ENCODE peak calls at places on chromosome 18, in nine cellular contexts. One of them, this sample, is unnamed.

GRCh38 chr18:75378674-75379315 is 48.7 kb downstream of the SMIM21 start:
- DNase-seq in HCT116: no peak
- DNase-seq in OCI-LY7: no peak
- DNase-seq in GM23338: peak
- DNase-seq in SK-N-SH: no peak
- DNase-seq in MM.1S: no peak
- DNase-seq in PC-3: no peak
- DNase-seq in neural progenitor cell: peak
- DNase-seq in GM23248: no peak
- DNase-seq in this sample: no peak

GRCh38 chr18:41038071-41038470 is 917.0 kb upstream of the PIK3C3 start:
- DNase-seq in GM23338: no peak
- DNase-seq in PC-3: peak
- DNase-seq in OCI-LY7: no peak
- DNase-seq in MM.1S: no peak
- DNase-seq in HCT116: no peak
- DNase-seq in SK-N-SH: no peak
- DNase-seq in neural progenitor cell: no peak
- DNase-seq in GM23248: no peak
- DNase-seq in this sample: no peak

GRCh38 chr18:59460060-59460395 is 101.0 kb upstream of the LMAN1 start:
- DNase-seq in GM23248: no peak
- DNase-seq in MM.1S: no peak
- DNase-seq in PC-3: no peak
- DNase-seq in OCI-LY7: no peak
- DNase-seq in neural progenitor cell: peak
- DNase-seq in GM23338: peak
- DNase-seq in SK-N-SH: peak
- DNase-seq in HCT116: no peak
- DNase-seq in this sample: no peak

GRCh38 chr18:49020621-49021021 is 69.9 kb upstream of the SMAD7 start:
- DNase-seq in HCT116: no peak
- DNase-seq in GM23248: peak
- DNase-seq in GM23338: no peak
- DNase-seq in OCI-LY7: no peak
- DNase-seq in neural progenitor cell: no peak
- DNase-seq in PC-3: no peak
- DNase-seq in MM.1S: no peak
- DNase-seq in SK-N-SH: no peak
- DNase-seq in this sample: peak

GRCh38 chr18:63063171-63063570 is 256.4 kb downstream of the BCL2 start:
- DNase-seq in neural progenitor cell: no peak
- DNase-seq in PC-3: peak
- DNase-seq in GM23248: peak
- DNase-seq in MM.1S: no peak
- DNase-seq in GM23338: peak
- DNase-seq in HCT116: no peak
- DNase-seq in SK-N-SH: no peak
- DNase-seq in OCI-LY7: no peak
- DNase-seq in this sample: no peak

GRCh38 chr18:24136967-24137373 is 1.9 kb upstream of the CABYR start:
- DNase-seq in OCI-LY7: no peak
- DNase-seq in GM23248: no peak
- DNase-seq in GM23338: peak
- DNase-seq in neural progenitor cell: no peak
- DNase-seq in PC-3: peak
- DNase-seq in SK-N-SH: no peak
- DNase-seq in HCT116: no peak
- DNase-seq in MM.1S: no peak
- DNase-seq in this sample: no peak

GRCh38 chr18:14748496-14748895 is 524 bp downstream of the ANKRD30B start:
- DNase-seq in OCI-LY7: no peak
- DNase-seq in neural progenitor cell: no peak
- DNase-seq in GM23248: no peak
- DNase-seq in GM23338: no peak
- DNase-seq in HCT116: no peak
- DNase-seq in MM.1S: no peak
- DNase-seq in PC-3: no peak
- DNase-seq in SK-N-SH: no peak
- DNase-seq in this sample: no peak

GRCh38 chr18:24491882-24492281 is 31.4 kb downstream of the HRH4 start:
- DNase-seq in OCI-LY7: peak
- DNase-seq in PC-3: no peak
- DNase-seq in GM23338: no peak
- DNase-seq in MM.1S: peak
- DNase-seq in GM23248: no peak
- DNase-seq in neural progenitor cell: no peak
- DNase-seq in SK-N-SH: no peak
- DNase-seq in HCT116: no peak
- DNase-seq in this sample: no peak

GRCh38 chr18:37634516-37634915 is 68.9 kb upstream of the CELF4 start:
- DNase-seq in PC-3: no peak
- DNase-seq in MM.1S: no peak
- DNase-seq in GM23338: no peak
- DNase-seq in SK-N-SH: no peak
- DNase-seq in GM23248: no peak
- DNase-seq in HCT116: no peak
- DNase-seq in OCI-LY7: no peak
- DNase-seq in neural progenitor cell: no peak
- DNase-seq in this sample: no peak

GRCh38 chr18:22547807-22548561 is 130.3 kb upstream of the CTAGE1 start:
- DNase-seq in GM23338: no peak
- DNase-seq in OCI-LY7: no peak
- DNase-seq in GM23248: peak
- DNase-seq in HCT116: no peak
- DNase-seq in MM.1S: no peak
- DNase-seq in PC-3: no peak
- DNase-seq in SK-N-SH: no peak
- DNase-seq in neural progenitor cell: no peak
- DNase-seq in this sample: peak

GRCh38 chr18:13525381-13526029 is 200.9 kb downstream of the FAM210A start:
- DNase-seq in MM.1S: no peak
- DNase-seq in GM23248: no peak
- DNase-seq in neural progenitor cell: no peak
- DNase-seq in GM23338: peak
- DNase-seq in OCI-LY7: no peak
- DNase-seq in PC-3: no peak
- DNase-seq in HCT116: no peak
- DNase-seq in SK-N-SH: no peak
- DNase-seq in this sample: no peak

GRCh38 chr18:23133860-23134779 is 1.2 kb upstream of the CABLES1 start:
- DNase-seq in HCT116: peak
- DNase-seq in GM23338: peak
- DNase-seq in SK-N-SH: peak
- DNase-seq in neural progenitor cell: peak
- DNase-seq in PC-3: peak
- DNase-seq in MM.1S: peak
- DNase-seq in OCI-LY7: peak
- DNase-seq in GM23248: no peak
- DNase-seq in this sample: peak

GRCh38 chr18:45290364-45290763 is 324.9 kb upstream of the SLC14A2 start:
- DNase-seq in OCI-LY7: no peak
- DNase-seq in GM23248: no peak
- DNase-seq in PC-3: no peak
- DNase-seq in GM23338: no peak
- DNase-seq in HCT116: no peak
- DNase-seq in MM.1S: no peak
- DNase-seq in neural progenitor cell: no peak
- DNase-seq in SK-N-SH: no peak
- DNase-seq in this sample: no peak
- TF ChIP-seq EZH2phosphoT487 in OCI-LY7: no peak
- TF ChIP-seq EZH2phosphoT487 in GM23248: no peak
- TF ChIP-seq EZH2phosphoT487 in PC-3: no peak
- TF ChIP-seq EZH2phosphoT487 in GM23338: no peak
- TF ChIP-seq EZH2phosphoT487 in HCT116: no peak
- TF ChIP-seq EZH2phosphoT487 in MM.1S: no peak
- TF ChIP-seq EZH2phosphoT487 in neural progenitor cell: no peak
- TF ChIP-seq EZH2phosphoT487 in SK-N-SH: no peak
- TF ChIP-seq EZH2phosphoT487 in this sample: no peak

DNA sequence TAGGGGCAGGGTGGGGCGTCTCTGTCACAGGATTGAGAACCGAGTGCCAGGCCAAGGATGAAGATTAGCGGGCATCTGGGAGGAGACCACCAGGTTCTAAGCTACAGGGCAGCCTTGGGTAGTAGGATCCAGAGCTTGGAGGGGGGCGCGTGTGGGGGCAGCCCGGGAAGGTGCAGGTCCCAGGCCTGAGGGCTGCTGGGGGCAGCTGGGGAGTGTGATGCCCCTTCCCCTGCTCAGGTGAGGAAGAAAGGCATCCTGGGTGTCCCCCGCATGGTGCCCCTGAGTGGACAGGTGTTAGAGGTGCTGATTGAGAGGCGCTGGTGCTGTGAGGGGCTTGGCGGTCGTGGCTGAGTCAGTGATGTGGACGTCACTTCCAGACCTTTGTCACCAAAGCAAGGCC is 33.9 kb upstream of the MBP start:
- DNase-seq in MM.1S: no peak
- DNase-seq in GM23248: peak
- DNase-seq in neural progenitor cell: no peak
- DNase-seq in SK-N-SH: no peak
- DNase-seq in HCT116: no peak
- DNase-seq in OCI-LY7: no peak
- DNase-seq in GM23338: no peak
- DNase-seq in PC-3: no peak
- DNase-seq in this sample: no peak
- H3K4me3 ChIP-seq in MM.1S: no peak
- H3K4me3 ChIP-seq in GM23248: peak
- H3K4me3 ChIP-seq in neural progenitor cell: no peak
- H3K4me3 ChIP-seq in SK-N-SH: no peak
- H3K4me3 ChIP-seq in HCT116: no peak
- H3K4me3 ChIP-seq in OCI-LY7: no peak
- H3K4me3 ChIP-seq in GM23338: no peak
- H3K4me3 ChIP-seq in PC-3: no peak
- H3K4me3 ChIP-seq in this sample: no peak

DNA sequence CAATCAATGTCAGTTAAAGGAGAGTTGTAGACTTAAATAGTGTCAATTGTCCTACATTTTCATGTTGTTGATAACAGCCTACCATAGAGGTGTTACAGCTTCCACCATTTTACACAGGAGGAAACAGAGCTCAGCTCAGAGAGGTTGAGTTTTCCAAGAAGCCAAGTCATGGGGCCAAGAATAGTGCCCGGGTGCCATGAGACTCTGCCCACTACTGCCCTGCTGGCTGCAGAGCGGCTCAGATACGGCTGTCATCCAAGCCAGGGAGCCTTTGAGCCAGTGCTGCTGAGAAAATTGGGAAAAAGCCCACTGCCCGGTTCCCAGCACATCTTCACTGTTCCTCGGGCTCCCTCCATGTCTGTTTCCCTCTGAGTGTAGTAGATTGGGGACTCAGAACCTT is 22.0 kb downstream of the RAB12 start:
- DNase-seq in MM.1S: no peak
- DNase-seq in GM23338: no peak
- DNase-seq in HCT116: no peak
- DNase-seq in neural progenitor cell: no peak
- DNase-seq in SK-N-SH: no peak
- DNase-seq in GM23248: no peak
- DNase-seq in OCI-LY7: no peak
- DNase-seq in PC-3: no peak
- DNase-seq in this sample: no peak
- TF ChIP-seq EZH2phosphoT487 in MM.1S: no peak
- TF ChIP-seq EZH2phosphoT487 in GM23338: no peak
- TF ChIP-seq EZH2phosphoT487 in HCT116: no peak
- TF ChIP-seq EZH2phosphoT487 in neural progenitor cell: no peak
- TF ChIP-seq EZH2phosphoT487 in SK-N-SH: no peak
- TF ChIP-seq EZH2phosphoT487 in GM23248: no peak
- TF ChIP-seq EZH2phosphoT487 in OCI-LY7: no peak
- TF ChIP-seq EZH2phosphoT487 in PC-3: no peak
- TF ChIP-seq EZH2phosphoT487 in this sample: no peak

DNA sequence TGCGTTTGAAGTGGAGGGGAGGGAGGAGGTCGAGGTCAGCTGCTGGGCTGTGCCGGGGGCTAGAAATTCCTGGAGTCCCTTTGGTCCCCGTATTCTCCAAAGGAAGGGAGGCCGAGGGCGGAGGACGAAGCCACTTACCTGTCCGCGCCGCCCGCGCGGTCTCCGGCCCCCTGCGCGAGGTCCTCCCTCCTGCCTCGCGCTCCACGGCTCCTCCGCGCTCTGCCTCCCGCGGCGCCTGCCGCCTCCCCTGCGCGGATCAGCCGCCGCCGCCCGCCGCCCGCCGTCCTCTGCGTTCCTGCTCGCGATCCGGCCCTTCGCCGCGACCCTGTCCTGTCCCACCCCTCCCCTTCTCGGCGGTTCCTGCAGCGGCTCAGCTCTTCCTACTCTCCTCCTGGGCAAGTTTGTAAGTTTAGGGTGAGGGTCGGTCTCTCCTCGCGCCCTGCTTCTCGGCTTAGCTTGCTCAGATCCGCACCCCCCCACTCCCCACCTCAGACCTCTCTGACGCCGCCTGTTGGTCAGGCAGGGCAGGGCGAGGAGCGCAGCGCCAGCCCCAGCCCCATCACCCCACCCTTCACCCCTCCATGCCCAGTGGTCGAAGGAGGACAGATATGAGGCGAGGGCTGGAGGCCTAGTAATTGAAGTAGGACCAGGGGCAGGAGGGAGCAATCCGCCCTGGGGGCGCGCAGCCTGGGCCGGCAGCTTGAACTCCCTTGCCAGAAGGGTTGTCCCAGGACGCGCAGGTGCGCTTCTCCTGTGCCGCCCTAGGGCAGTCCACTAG is 9.7 kb upstream of the SKOR2 start:
- DNase-seq in HCT116: no peak
- DNase-seq in SK-N-SH: peak
- DNase-seq in OCI-LY7: no peak
- DNase-seq in MM.1S: no peak
- DNase-seq in GM23248: no peak
- DNase-seq in neural progenitor cell: peak
- DNase-seq in PC-3: no peak
- DNase-seq in GM23338: peak
- DNase-seq in this sample: no peak
- H3K4me3 ChIP-seq in HCT116: no peak
- H3K4me3 ChIP-seq in SK-N-SH: no peak
- H3K4me3 ChIP-seq in OCI-LY7: no peak
- H3K4me3 ChIP-seq in MM.1S: no peak
- H3K4me3 ChIP-seq in GM23248: no peak
- H3K4me3 ChIP-seq in neural progenitor cell: no peak
- H3K4me3 ChIP-seq in PC-3: no peak
- H3K4me3 ChIP-seq in GM23338: peak
- H3K4me3 ChIP-seq in this sample: no peak

GRCh38 chr18:46793565-46793964 is 36.7 kb upstream of the ST8SIA5 start:
- DNase-seq in OCI-LY7: peak
- DNase-seq in neural progenitor cell: no peak
- DNase-seq in HCT116: no peak
- DNase-seq in MM.1S: no peak
- DNase-seq in GM23338: peak
- DNase-seq in SK-N-SH: no peak
- DNase-seq in GM23248: no peak
- DNase-seq in PC-3: peak
- DNase-seq in this sample: no peak
- TF ChIP-seq EZH2phosphoT487 in OCI-LY7: no peak
- TF ChIP-seq EZH2phosphoT487 in neural progenitor cell: no peak
- TF ChIP-seq EZH2phosphoT487 in HCT116: no peak
- TF ChIP-seq EZH2phosphoT487 in MM.1S: no peak
- TF ChIP-seq EZH2phosphoT487 in GM23338: no peak
- TF ChIP-seq EZH2phosphoT487 in SK-N-SH: no peak
- TF ChIP-seq EZH2phosphoT487 in GM23248: no peak
- TF ChIP-seq EZH2phosphoT487 in PC-3: no peak
- TF ChIP-seq EZH2phosphoT487 in this sample: no peak

This sample was measured in hepatocyte.